ENCODE peak calls at places on chromosome 22, in seven cellular contexts. J is SK-N-SH, X is astrocyte of the spinal cord, F is HL-60, D is tibial nerve, E is upper lobe of right lung, L is fibroblast of pulmonary artery. N is an unnamed sample.

GRCh38 chr22:46538816-46539163 is 1.4 kb upstream of the CELSR1 start:
- DNase-seq in J (no peak), X (no peak), F (no peak), D (no peak), E (peak; percentile 83), L (peak; percentile 42), N (peak; percentile 31)

GRCh38 chr22:29144786-29145160 is 60.9 kb upstream of the EMID1 start:
- DNase-seq in J (no peak), X (no peak), F (no peak), D (no peak), E (no peak), L (no peak), N (no peak)

GRCh38 chr22:44622147-44622427 is 79.9 kb upstream of the PRR5 start:
- DNase-seq in J (peak; percentile 66), X (no peak), F (no peak), D (no peak), E (no peak), L (no peak), N (no peak)

GRCh38 chr22:49943771-49944398 is 16.7 kb upstream of the PIM3 start:
- DNase-seq in J (no peak), X (no peak), F (no peak), D (no peak), E (no peak), L (no peak), N (no peak)

GRCh38 chr22:21457023-21457787 is 10.0 kb upstream of the TMEM191C start:
- DNase-seq in J (no peak), X (no peak), F (no peak), D (no peak), E (peak; percentile 64), L (no peak), N (no peak)

GRCh38 chr22:49966716-49967332 is 6.3 kb downstream of the PIM3 start:
- DNase-seq in J (peak; percentile 51), X (no peak), F (no peak), D (peak; percentile 51), E (peak; percentile 90), L (peak; percentile 48), N (no peak)

GRCh38 chr22:44098021-44098739 is 74.1 kb downstream of the PARVB start:
- DNase-seq in J (no peak), X (no peak), F (no peak), D (no peak), E (peak; percentile 23), L (no peak), N (no peak)

GRCh38 chr22:24455751-24456426 is 28.5 kb downstream of the ADORA2A start:
- DNase-seq in J (no peak), X (no peak), F (no peak), D (peak; percentile 24), E (no peak), L (no peak), N (peak; percentile 46)

GRCh38 chr22:16818538-16818937 is 6.7 kb downstream of the XKR3 start:
- DNase-seq in J (no peak), X (no peak), F (no peak), D (no peak), E (no peak), L (no peak), N (no peak)

GRCh38 chr22:25630446-25630845 is 66.0 kb downstream of the GRK3 start:
- DNase-seq in J (no peak), X (peak; percentile 5), F (no peak), D (no peak), E (no peak), L (peak; percentile 21), N (peak; percentile 28)

GRCh38 chr22:46539169-46539568 is 1.7 kb upstream of the CELSR1 start:
- DNase-seq in J (no peak), X (no peak), F (no peak), D (no peak), E (peak; percentile 82), L (no peak), N (no peak)

GRCh38 chr22:41564563-41564962 is 3.8 kb downstream of the CSDC2 start:
- DNase-seq in J (no peak), X (peak; percentile 30), F (no peak), D (no peak), E (no peak), L (no peak), N (no peak)

GRCh38 chr22:22371031-22371541 is 126.5 kb downstream of the VPREB1 start:
- DNase-seq in J (no peak), X (no peak), F (no peak), D (no peak), E (no peak), L (no peak), N (peak; percentile 2)

GRCh38 chr22:37021710-37022482 is 2.4 kb downstream of the MPST start:
- DNase-seq in J (peak; percentile 82), X (peak; percentile 18), F (peak; percentile 70), D (peak; percentile 22), E (no peak), L (peak; percentile 50), N (peak; percentile 48)

GRCh38 chr22:46931414-46931813 is 169.0 kb downstream of the TBC1D22A start:
- DNase-seq in J (no peak), X (peak; percentile 24), F (no peak), D (no peak), E (no peak), L (peak; percentile 31), N (peak; percentile 23)

GRCh38 chr22:24086310-24086709 is 75.2 kb downstream of the CABIN1 start:
- DNase-seq in J (no peak), X (no peak), F (no peak), D (no peak), E (peak; percentile 66), L (no peak), N (no peak)

GRCh38 chr22:26589367-26589844 is 526 bp downstream of the TPST2 start:
- DNase-seq in J (peak; percentile 60), X (peak; percentile 15), F (no peak), D (no peak), E (peak; percentile 72), L (no peak), N (peak; percentile 23)

GRCh38 chr22:30507670-30508069 is 2.2 kb upstream of the SEC14L4 start:
- DNase-seq in J (no peak), X (no peak), F (no peak), D (no peak), E (no peak), L (no peak), N (no peak)

GRCh38 chr22:35761037-35761436 is 43.4 kb downstream of the APOL5 start:
- DNase-seq in J (peak; percentile 49), X (no peak), F (no peak), D (no peak), E (no peak), L (peak; percentile 36), N (peak; percentile 48)
- TF ChIP-seq CTCF in J (peak; percentile 47), X (peak; percentile 37), F (no peak), D (peak; percentile 7), E (peak; percentile 24), L (peak; percentile 28), N (no peak)

DNA sequence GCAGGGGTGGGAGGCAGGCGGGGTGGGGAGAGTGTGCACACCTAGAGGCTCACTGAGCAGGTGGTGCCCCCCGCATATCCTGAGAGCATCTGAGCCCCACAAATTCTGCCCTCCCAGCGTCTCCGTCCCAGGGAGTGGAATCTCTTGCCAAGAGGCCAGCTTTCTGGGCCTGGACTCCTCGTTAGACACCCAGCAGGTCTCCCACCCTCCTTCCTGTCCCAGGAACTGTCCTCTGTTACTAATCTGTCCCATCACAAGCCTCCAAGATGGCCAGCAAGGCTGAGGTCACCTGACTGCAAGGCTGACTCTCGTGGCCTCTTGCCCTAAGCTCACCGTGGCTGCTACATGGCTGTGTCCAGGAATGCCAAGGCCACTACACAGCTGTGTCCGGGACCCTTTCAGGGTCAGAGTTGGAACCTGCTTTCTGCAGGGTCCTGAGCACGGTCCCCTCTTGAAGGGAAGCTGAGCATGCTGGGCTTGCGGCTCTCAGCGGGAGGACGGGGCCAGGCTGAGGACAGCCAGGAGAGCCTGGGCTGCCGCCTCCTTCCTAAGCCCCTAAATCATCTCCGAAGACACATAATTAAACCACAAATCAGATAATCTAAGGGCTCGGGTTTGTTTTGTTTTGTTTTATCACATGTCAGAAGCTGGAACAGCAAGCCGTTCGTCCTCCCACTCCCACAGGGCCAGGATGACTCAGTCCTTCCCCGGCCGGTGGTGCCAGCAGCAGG is 1327.3 kb downstream of the TBC1D22A start:
- DNase-seq in J (no peak), X (no peak), F (no peak), D (peak; percentile 53), E (peak; percentile 70), L (peak; percentile 0), N (peak; percentile 4)
- H3K4me3 ChIP-seq in J (no peak overlapping the region), X (no peak overlapping the region), F (no peak overlapping the region), D (peak overlapping the region; percentile 7), E (no peak overlapping the region), L (no peak overlapping the region), N (no peak overlapping the region)

DNA sequence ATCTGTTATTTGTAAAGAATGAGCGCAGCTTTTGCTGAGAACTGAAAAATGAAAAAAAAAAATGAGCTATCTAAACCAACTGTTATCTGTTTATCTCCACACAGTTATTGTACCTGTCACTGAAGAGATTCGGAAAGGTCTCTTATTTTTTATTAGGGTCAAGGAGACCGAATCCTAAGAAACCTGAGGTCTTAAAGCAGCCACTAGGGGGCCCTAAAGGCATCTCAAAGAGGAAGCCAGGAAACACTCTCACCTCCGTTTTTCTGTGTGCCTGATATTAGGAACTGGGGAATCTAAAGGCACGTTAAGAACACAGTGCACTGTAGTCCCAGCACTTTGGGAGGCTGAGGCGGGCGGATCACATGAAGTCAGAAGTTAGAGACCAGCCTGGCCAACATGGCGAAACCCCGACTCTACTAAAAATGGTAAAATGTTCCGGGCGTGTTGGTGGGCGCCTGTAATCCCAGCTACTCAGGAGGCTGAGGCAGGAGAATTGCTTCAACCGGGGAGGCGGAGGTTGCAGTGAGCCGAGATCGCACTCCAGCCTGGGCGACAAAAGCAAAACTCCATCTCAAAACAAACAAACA is 3.5 kb upstream of the LARGE1 start:
- DNase-seq in J (peak; percentile 60), X (peak; percentile 61), F (peak; percentile 16), D (peak; percentile 85), E (no peak), L (peak; percentile 84), N (peak; percentile 86)
- TF ChIP-seq CTCF in J (peak; percentile 90), X (peak; percentile 83), F (peak; percentile 0), D (peak; percentile 70), E (peak; percentile 80), L (peak; percentile 85), N (peak; percentile 79)

GRCh38 chr22:40235418-40235817 is 57.7 kb downstream of the TNRC6B start:
- DNase-seq in J (no peak), X (no peak), F (no peak), D (no peak), E (no peak), L (no peak), N (no peak)

GRCh38 chr22:40231618-40232313 is 54.0 kb downstream of the TNRC6B start:
- DNase-seq in J (no peak), X (no peak), F (no peak), D (no peak), E (no peak), L (no peak), N (no peak)

GRCh38 chr22:40233886-40234285 is 56.2 kb downstream of the TNRC6B start:
- DNase-seq in J (no peak), X (no peak), F (no peak), D (no peak), E (no peak), L (no peak), N (no peak)

GRCh38 chr22:40236131-40236665 is 58.5 kb downstream of the TNRC6B start:
- DNase-seq in J (no peak), X (no peak), F (no peak), D (no peak), E (no peak), L (no peak), N (no peak)

DNA sequence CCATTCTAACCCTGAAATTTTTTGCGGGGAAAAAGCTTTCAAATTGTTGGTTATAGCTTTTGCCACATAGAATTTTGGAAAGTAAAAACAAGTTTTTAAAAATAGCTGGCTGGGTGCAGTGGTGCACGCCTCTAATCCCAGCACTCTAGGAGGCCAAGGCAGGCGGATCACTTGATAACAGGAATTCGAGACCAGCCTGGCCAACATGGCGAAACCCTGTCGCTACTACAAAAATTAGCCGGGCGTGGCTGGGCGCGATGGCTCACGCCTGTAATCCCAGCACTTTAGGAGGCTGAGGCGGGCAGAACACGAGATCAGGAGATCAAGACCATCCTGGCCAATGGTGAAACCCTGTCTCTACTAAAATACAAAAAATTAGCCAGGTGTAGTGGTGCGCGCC is 54.9 kb downstream of the TNRC6B start:
- DNase-seq in J (no peak), X (no peak), F (no peak), D (no peak), E (no peak), L (no peak), N (no peak)
- H3K4me3 ChIP-seq in J (no peak overlapping the region), X (no peak overlapping the region), F (no peak overlapping the region), D (no peak overlapping the region), E (no peak overlapping the region), L (no peak overlapping the region), N (no peak overlapping the region)